ENCODE peak calls at places on chromosomes 1 and 21, in six cellular contexts. L is foreskin fibroblast, F is fibroblast of lung, N is PC-3, W is lower lobe of right lung, Y is T-helper 1 cell. P is an unnamed sample.

GRCh38 chr1:112793631-112794565 is 78.8 kb upstream of the PPM1J start:
- DNase-seq in W (no peak), F (peak), Y (no peak), L (no peak), N (no peak), P (no peak)

GRCh38 chr1:53732409-53732808 is 6.6 kb downstream of the GLIS1 start:
- DNase-seq in N (no peak), W (no peak), F (peak), Y (no peak), L (no peak), P (no peak)

GRCh38 chr21:43916076-43916475 is 51.1 kb downstream of the AGPAT3 start:
- DNase-seq in L (no peak), N (no peak), W (no peak), Y (no peak), F (no peak), P (no peak)

GRCh38 chr1:9890224-9890731 is 19.8 kb downstream of the CTNNBIP1 start:
- DNase-seq in W (no peak), L (peak), N (peak), Y (no peak), F (peak), P (no peak)

GRCh38 chr1:9294910-9295636 is 2.4 kb downstream of the SPSB1 start:
- DNase-seq in Y (no peak), W (no peak), N (peak), L (peak), F (peak), P (no peak)

GRCh38 chr1:66557157-66557556 is 23.2 kb downstream of the SGIP1 start:
- DNase-seq in W (no peak), F (peak), N (no peak), L (peak), Y (no peak), P (no peak)

GRCh38 chr1:24742090-24742938 is 2.9 kb upstream of the CLIC4 start:
- DNase-seq in Y (no peak), N (no peak), L (no peak), W (peak), F (peak), P (no peak)

GRCh38 chr21:33940164-33940563 is 24.6 kb upstream of the ATP5PO start:
- DNase-seq in N (no peak), Y (no peak), W (no peak), F (peak), L (peak), P (no peak)

GRCh38 chr1:81549588-81550127 is 251.1 kb upstream of the ADGRL2 start:
- DNase-seq in L (peak), F (peak), W (no peak), N (peak), Y (no peak), P (peak)

GRCh38 chr1:184385863-184386262 is 966 bp upstream of the C1orf21 start:
- DNase-seq in Y (no peak), N (no peak), W (no peak), L (no peak), F (no peak), P (no peak)

P was measured in HuH-7.